ENCODE peak calls at places on chromosomes 6 and 20, in five cellular contexts. J, X, A, P and G are unnamed samples.

GRCh38 chr6:135801755-135802154 is 49.7 kb upstream of the PDE7B start:
- DNase-seq in A (no peak), J (no peak), P (no peak), X (no peak), G (no peak)

GRCh38 chr6:78810146-78810545 is 57.2 kb upstream of the IRAK1BP1 start:
- DNase-seq in X (no peak), J (no peak), P (no peak), A (no peak), G (no peak)

GRCh38 chr6:124962617-124963415 is 579 bp downstream of the RNF217 start:
- DNase-seq in J (no peak), X (peak), P (peak), A (peak), G (peak)

GRCh38 chr6:3377536-3378397 is 79.1 kb downstream of the SLC22A23 start:
- DNase-seq in J (no peak), A (no peak), X (no peak), P (peak), G (no peak)

GRCh38 chr6:22828179-22829062 is 259.1 kb downstream of the HDGFL1 start:
- DNase-seq in X (peak), J (no peak), A (no peak), P (peak), G (peak)

GRCh38 chr6:109458774-109459531 is 3.4 kb upstream of the MICAL1 start:
- DNase-seq in J (no peak), P (no peak), X (no peak), A (no peak), G (no peak)

GRCh38 chr20:6416371-6416770 is 293.5 kb upstream of the FERMT1 start:
- DNase-seq in J (no peak), P (no peak), X (no peak), A (no peak), G (no peak)

GRCh38 chr6:24340998-24341934 is 16.6 kb downstream of the DCDC2 start:
- DNase-seq in P (no peak), J (no peak), X (no peak), A (no peak), G (no peak)

GRCh38 chr6:43247115-43247999 is 4.1 kb downstream of the TTBK1 start:
- DNase-seq in A (peak), P (peak), J (no peak), X (peak), G (peak)

GRCh38 chr6:1745814-1746213 is 136.1 kb downstream of the FOXC1 start:
- DNase-seq in X (no peak), J (no peak), P (no peak), A (no peak), G (no peak)

GRCh38 chr6:132812255-132812732 is 2.1 kb upstream of the RPS12 start:
- DNase-seq in X (no peak), P (no peak), A (no peak), J (no peak), G (no peak)

GRCh38 chr6:134170844-134171243 is 118.4 kb upstream of the SLC2A12 start:
- DNase-seq in J (no peak), A (no peak), P (peak), X (no peak), G (no peak)
- H3K4me3 ChIP-seq in J (peak), A (peak), P (peak), X (peak), G (no peak)

GRCh38 chr6:36740818-36741179 is 43.2 kb downstream of the RAB44 start:
- DNase-seq in X (no peak), J (no peak), P (no peak), A (no peak), G (no peak)

GRCh38 chr6:36742146-36742545 is 44.5 kb downstream of the RAB44 start:
- DNase-seq in J (no peak), X (no peak), P (no peak), A (no peak), G (no peak)

GRCh38 chr6:36745283-36745682 is 47.7 kb downstream of the RAB44 start:
- DNase-seq in J (peak), A (no peak), X (no peak), P (no peak), G (no peak)

GRCh38 chr6:36743538-36744441 is 46.2 kb downstream of the RAB44 start:
- DNase-seq in X (no peak), P (no peak), A (no peak), J (peak), G (no peak)

DNA sequence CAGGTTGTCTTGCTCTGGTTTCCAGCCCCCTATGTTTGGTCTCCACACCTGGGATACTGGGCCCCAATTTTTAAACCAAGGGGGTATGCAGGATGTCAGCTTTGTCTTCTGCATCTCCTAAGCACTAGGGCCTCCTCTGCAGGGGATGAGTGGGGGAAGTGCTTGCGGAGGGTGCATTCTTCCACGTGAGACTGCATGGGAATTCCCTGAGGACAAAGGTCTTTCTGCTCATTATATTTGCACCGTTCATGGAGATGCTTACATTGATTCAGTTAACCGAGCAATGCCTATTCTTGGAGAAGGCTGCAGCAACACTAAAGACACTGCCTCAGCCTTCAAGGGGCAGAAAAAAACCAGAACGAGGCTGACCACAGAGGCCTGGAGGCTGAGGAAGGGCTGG is 45.4 kb downstream of the RAB44 start:
- DNase-seq in X (no peak), J (no peak), P (no peak), A (no peak), G (no peak)
- H3K27ac ChIP-seq in X (no peak), J (no peak), P (no peak), A (no peak), G (no peak)

GRCh38 chr6:41715779-41716515 is 19.5 kb downstream of the TFEB start:
- DNase-seq in J (no peak), A (no peak), X (no peak), P (no peak), G (no peak)
- TF ChIP-seq POLR2A in J (no peak), A (no peak), X (no peak), P (no peak), G (no peak)

DNA sequence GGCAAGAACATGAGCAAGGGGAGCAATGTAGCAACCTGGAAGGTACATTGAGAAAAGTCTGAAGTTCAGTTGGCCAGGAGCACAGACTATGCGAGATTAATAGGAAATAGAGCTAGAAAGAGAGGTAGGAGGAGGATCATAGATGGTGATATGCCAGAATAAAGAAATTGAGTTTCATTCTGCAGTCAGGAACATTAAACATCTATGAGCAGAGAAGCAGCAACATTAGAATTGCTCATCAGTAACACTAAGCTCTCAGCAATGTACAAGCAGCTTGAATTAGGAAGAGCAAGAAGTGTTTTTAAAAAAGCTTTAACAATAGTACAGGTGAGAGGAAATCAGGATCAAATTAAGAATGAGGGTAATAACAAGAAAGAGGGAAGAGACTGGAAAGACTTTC is 467.9 kb downstream of the PHF3 start:
- DNase-seq in J (no peak), X (no peak), P (no peak), A (no peak), G (no peak)
- H3K4me3 ChIP-seq in J (no peak), X (no peak), P (no peak), A (no peak), G (no peak)

GRCh38 chr6:39391182-39391581 is 68.7 kb upstream of the KCNK16 start:
- DNase-seq in X (no peak), P (no peak), J (no peak), A (no peak), G (no peak)

GRCh38 chr6:39387785-39388184 is 65.3 kb upstream of the KCNK16 start:
- DNase-seq in J (no peak), A (no peak), P (no peak), X (no peak), G (no peak)

GRCh38 chr6:39393075-39393474 is 70.6 kb upstream of the KCNK16 start:
- DNase-seq in A (no peak), X (no peak), J (no peak), P (no peak), G (no peak)

GRCh38 chr6:39388526-39389371 is 66.2 kb upstream of the KCNK16 start:
- DNase-seq in J (no peak), X (no peak), P (no peak), A (no peak), G (no peak)

GRCh38 chr6:39389372-39389767 is 66.9 kb upstream of the KCNK16 start:
- DNase-seq in P (no peak), X (no peak), A (no peak), J (no peak), G (no peak)
- H3K27ac ChIP-seq in P (no peak), X (no peak), A (no peak), J (no peak), G (no peak)

DNA sequence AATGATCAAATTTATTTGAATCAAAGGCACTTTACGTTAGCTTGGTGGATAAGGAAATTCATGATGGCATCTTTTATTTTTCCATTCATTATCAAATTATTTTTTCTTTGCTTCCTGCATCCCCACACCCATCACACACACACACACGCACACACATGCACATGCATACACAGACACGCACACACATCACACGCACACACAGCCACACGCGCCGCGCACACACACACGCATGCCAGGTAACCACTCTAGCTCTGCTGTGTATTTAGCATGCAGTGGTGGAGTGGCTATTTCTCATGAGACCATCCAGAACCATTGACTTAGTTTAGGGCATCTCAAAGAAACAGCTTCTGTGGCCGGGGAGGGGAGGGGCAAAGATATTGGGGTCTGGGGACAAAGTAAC is 47.0 kb downstream of the GNAS start:
- DNase-seq in A (no peak), X (no peak), J (no peak), P (no peak), G (no peak)
- TF ChIP-seq POLR2A in A (no peak), X (no peak), J (no peak), P (no peak), G (no peak)